ENCODE peak calls at places on chromosomes 4 and X, in seven cellular contexts. P is activated naive CD8-positive, alpha-beta T cell treated with anti-CD3 and anti-CD28 coated beads, Interleukin-2, amount 50 U/mL, for 24 hours; K is substantia nigra; G is Caco-2; B is amniotic epithelial cell; E is spleen; T is mammary epithelial cell. I is an unnamed sample.

GRCh38 chr4:77956917-77957316 is 94.3 kb downstream of the MRPL1 start:
- DNase-seq in P (no peak), K (no peak), G (no peak), B (no peak), E (no peak), T (no peak), I (no peak)

GRCh38 chr4:176210579-176211296 is 15.4 kb upstream of the SPATA4 start:
- DNase-seq in P (no peak), K (no peak), G (no peak), B (no peak), E (no peak), T (no peak), I (no peak)

GRCh38 chr4:1174941-1175634 is 2.7 kb upstream of the SPON2 start:
- DNase-seq in P (no peak), K (no peak), G (peak), B (no peak), E (no peak), T (no peak), I (no peak)

GRCh38 chr4:186628058-186628711 is 72.8 kb upstream of the MTNR1A start:
- DNase-seq in P (peak), K (no peak), G (no peak), B (no peak), E (no peak), T (no peak), I (no peak)

GRCh38 chr4:114296126-114296525 is 302.5 kb upstream of the UGT8 start:
- DNase-seq in P (no peak), K (no peak), G (no peak), B (no peak), E (peak), T (no peak), I (no peak)

GRCh38 chr4:26237916-26238315 is 82.9 kb upstream of the RBPJ start:
- DNase-seq in P (no peak), K (no peak), G (no peak), B (no peak), E (no peak), T (no peak), I (no peak)

GRCh38 chr4:136357556-136357955 is 1174.7 kb downstream of the PCDH18 start:
- DNase-seq in P (no peak), K (no peak), G (no peak), B (no peak), E (no peak), T (no peak), I (no peak)

GRCh38 chrX:71941771-71942170 is 31.1 kb downstream of the NHSL2 start:
- DNase-seq in P (no peak), K (no peak), G (no peak), B (peak), E (no peak), T (no peak), I (peak)

GRCh38 chr4:56575820-56576429 is 70.3 kb downstream of the ARL9 start:
- DNase-seq in P (no peak), K (no peak), G (no peak), B (peak), E (no peak), T (peak), I (peak)

GRCh38 chrX:12970691-12971202 is 4.2 kb upstream of the TMSB4X start:
- DNase-seq in P (no peak), K (no peak), G (no peak), B (peak), E (peak), T (no peak), I (peak)

GRCh38 chrX:102558607-102559006 is 40.7 kb upstream of the ARMCX5 start:
- DNase-seq in P (no peak), K (no peak), G (no peak), B (no peak), E (no peak), T (no peak), I (no peak)

GRCh38 chr4:151866266-151866918 is 105.6 kb upstream of the GATB start:
- DNase-seq in P (no peak), K (no peak), G (no peak), B (peak), E (no peak), T (no peak), I (no peak)

GRCh38 chr4:11149612-11150259 is 279.0 kb downstream of the HS3ST1 start:
- DNase-seq in P (no peak), K (no peak), G (no peak), B (no peak), E (no peak), T (no peak), I (no peak)

GRCh38 chrX:9252182-9252581 is 212.7 kb upstream of the TBL1X start:
- DNase-seq in P (no peak), K (no peak), G (no peak), B (peak), E (no peak), T (no peak), I (no peak)

GRCh38 chr4:10173754-10174749 is 57.5 kb upstream of the WDR1 start:
- DNase-seq in P (no peak), K (no peak), G (peak), B (no peak), E (no peak), T (no peak), I (no peak)

GRCh38 chr4:138671606-138672084 is 343.9 kb upstream of the NOCT start:
- DNase-seq in P (no peak), K (no peak), G (no peak), B (no peak), E (no peak), T (no peak), I (no peak)

GRCh38 chr4:125115941-125116340 is 198.8 kb upstream of the FAT4 start:
- DNase-seq in P (no peak), K (no peak), G (no peak), B (peak), E (no peak), T (no peak), I (peak)

GRCh38 chrX:53440631-53441517 is 6.7 kb upstream of the HSD17B10 start:
- DNase-seq in P (peak), K (peak), G (no peak), B (peak), E (peak), T (peak), I (peak)

GRCh38 chrX:100704581-100705203 is 27.2 kb downstream of the SYTL4 start:
- DNase-seq in P (no peak), K (no peak), G (no peak), B (no peak), E (no peak), T (no peak), I (no peak)

GRCh38 chrX:48703642-48704481 is 7.3 kb downstream of the SUV39H1 start:
- DNase-seq in P (no peak), K (no peak), G (no peak), B (peak), E (peak), T (peak), I (peak)

GRCh38 chr4:168098257-168098717 is 6.0 kb downstream of the ANXA10 start:
- DNase-seq in P (no peak), K (no peak), G (no peak), B (peak), E (no peak), T (peak), I (peak)

GRCh38 chr4:1376841-1377605 is 29.2 kb downstream of the NKX1-1 start:
- DNase-seq in P (no peak), K (no peak), G (peak), B (no peak), E (peak), T (no peak), I (no peak)

GRCh38 chrX:124328765-124329164 is 3.7 kb upstream of the TEX13D start:
- DNase-seq in P (no peak), K (no peak), G (no peak), B (no peak), E (no peak), T (peak), I (no peak)

GRCh38 chrX:30787012-30787411 is 102.0 kb downstream of the TAB3 start:
- DNase-seq in P (no peak), K (no peak), G (no peak), B (no peak), E (no peak), T (no peak), I (no peak)

GRCh38 chr4:1058198-1058996 is 47.0 kb downstream of the FGFRL1 start:
- DNase-seq in P (no peak), K (no peak), G (no peak), B (no peak), E (no peak), T (no peak), I (no peak)

GRCh38 chrX:106752101-106752678 is 25.7 kb downstream of the RNF128 start:
- DNase-seq in P (no peak), K (no peak), G (no peak), B (peak), E (no peak), T (peak), I (peak)

GRCh38 chr4:83929550-83929949 is 393.6 kb downstream of the GPAT3 start:
- DNase-seq in P (no peak), K (no peak), G (no peak), B (no peak), E (no peak), T (no peak), I (no peak)

GRCh38 chrX:45756562-45756961 is 555.9 kb upstream of the DIPK2B start:
- DNase-seq in P (no peak), K (no peak), G (no peak), B (no peak), E (no peak), T (no peak), I (peak)

GRCh38 chr4:155419266-155419665 is 42.5 kb upstream of the MAP9 start:
- DNase-seq in P (no peak), K (no peak), G (no peak), B (peak), E (no peak), T (peak), I (peak)

I was measured in choroid plexus epithelial cell.